ENCODE peak calls at places on chromosomes 4 and X, in five cellular contexts. One of them, this sample, is unnamed. For H3K79me1, the result is how much of the 10 kb centered on the place peaks cover.

GRCh38 chr4:125254111-125254510 is 60.6 kb upstream of the FAT4 start:
- DNase-seq in mesenchymal stem cell: peak
- DNase-seq in H9: no peak
- DNase-seq in neuronal stem cell: no peak
- DNase-seq in IMR-90: peak
- DNase-seq in this sample: no peak

GRCh38 chrX:36626898-36627297 is 381.3 kb upstream of the FAM47C start:
- DNase-seq in mesenchymal stem cell: no peak
- DNase-seq in H9: no peak
- DNase-seq in neuronal stem cell: no peak
- DNase-seq in IMR-90: no peak
- DNase-seq in this sample: no peak

GRCh38 chrX:25941087-25941486 is 197.1 kb upstream of the MAGEB18 start:
- DNase-seq in mesenchymal stem cell: no peak
- DNase-seq in H9: no peak
- DNase-seq in neuronal stem cell: no peak
- DNase-seq in IMR-90: peak
- DNase-seq in this sample: no peak

GRCh38 chr4:122045533-122045932 is 93.7 kb upstream of the TRPC3 start:
- DNase-seq in mesenchymal stem cell: peak
- DNase-seq in H9: no peak
- DNase-seq in neuronal stem cell: no peak
- DNase-seq in IMR-90: peak
- DNase-seq in this sample: no peak

GRCh38 chr4:88585908-88586307 is 6.4 kb upstream of the HERC3 start:
- DNase-seq in mesenchymal stem cell: peak
- DNase-seq in H9: no peak
- DNase-seq in neuronal stem cell: no peak
- DNase-seq in IMR-90: peak
- DNase-seq in this sample: no peak

GRCh38 chrX:147498796-147499195 is 412.9 kb upstream of the FMR1 start:
- DNase-seq in mesenchymal stem cell: no peak
- DNase-seq in H9: no peak
- DNase-seq in neuronal stem cell: no peak
- DNase-seq in IMR-90: no peak
- DNase-seq in this sample: peak

GRCh38 chrX:129831486-129831885 is 12.2 kb downstream of the ZDHHC9 start:
- DNase-seq in mesenchymal stem cell: no peak
- DNase-seq in H9: no peak
- DNase-seq in neuronal stem cell: no peak
- DNase-seq in IMR-90: no peak
- DNase-seq in this sample: no peak

GRCh38 chr4:173332963-173333657 is 1.0 kb downstream of the HMGB2 start:
- DNase-seq in mesenchymal stem cell: peak
- DNase-seq in H9: no peak
- DNase-seq in neuronal stem cell: no peak
- DNase-seq in IMR-90: peak
- DNase-seq in this sample: peak

GRCh38 chrX:140766024-140766611 is 56.6 kb downstream of the LINC00632 start:
- DNase-seq in mesenchymal stem cell: peak
- DNase-seq in H9: peak
- DNase-seq in neuronal stem cell: peak
- DNase-seq in IMR-90: peak
- DNase-seq in this sample: peak

GRCh38 chrX:63657821-63658220 is 127.2 kb downstream of the ARHGEF9 start:
- DNase-seq in mesenchymal stem cell: peak
- DNase-seq in H9: no peak
- DNase-seq in neuronal stem cell: no peak
- DNase-seq in IMR-90: peak
- DNase-seq in this sample: peak

GRCh38 chr4:188374870-188375269 is 235.6 kb downstream of the TRIML1 start:
- DNase-seq in mesenchymal stem cell: no peak
- DNase-seq in H9: no peak
- DNase-seq in neuronal stem cell: no peak
- DNase-seq in IMR-90: no peak
- DNase-seq in this sample: no peak

GRCh38 chr4:149280886-149281285 is 534.8 kb downstream of the IQCM start:
- DNase-seq in mesenchymal stem cell: no peak
- DNase-seq in H9: no peak
- DNase-seq in neuronal stem cell: no peak
- DNase-seq in IMR-90: peak
- DNase-seq in this sample: no peak

GRCh38 chr4:57553695-57554094 is 443.5 kb upstream of the IGFBP7 start:
- DNase-seq in mesenchymal stem cell: no peak
- DNase-seq in H9: no peak
- DNase-seq in neuronal stem cell: no peak
- DNase-seq in IMR-90: no peak
- DNase-seq in this sample: no peak

GRCh38 chr4:76197971-76198410 is 15.6 kb downstream of the SCARB2 start:
- DNase-seq in mesenchymal stem cell: no peak
- DNase-seq in H9: no peak
- DNase-seq in neuronal stem cell: no peak
- DNase-seq in IMR-90: peak
- DNase-seq in this sample: no peak

GRCh38 chr4:90127223-90127705 is at the start of gene CCSER1:
- DNase-seq in mesenchymal stem cell: peak
- DNase-seq in H9: peak
- DNase-seq in neuronal stem cell: peak
- DNase-seq in IMR-90: peak
- DNase-seq in this sample: peak

GRCh38 chr4:29553842-29554241 is 1166.3 kb upstream of the PCDH7 start:
- DNase-seq in mesenchymal stem cell: no peak
- DNase-seq in H9: no peak
- DNase-seq in neuronal stem cell: no peak
- DNase-seq in IMR-90: no peak
- DNase-seq in this sample: no peak

GRCh38 chr4:78518551-78518950 is 33.0 kb upstream of the ANXA3 start:
- DNase-seq in mesenchymal stem cell: no peak
- DNase-seq in H9: no peak
- DNase-seq in neuronal stem cell: no peak
- DNase-seq in IMR-90: no peak
- DNase-seq in this sample: no peak

GRCh38 chr4:76737180-76737579 is 160.8 kb downstream of the SOWAHB start:
- DNase-seq in mesenchymal stem cell: no peak
- DNase-seq in H9: no peak
- DNase-seq in neuronal stem cell: no peak
- DNase-seq in IMR-90: peak
- DNase-seq in this sample: no peak

GRCh38 chr4:3845094-3845743 is 79.0 kb downstream of the ADRA2C start:
- DNase-seq in mesenchymal stem cell: no peak
- DNase-seq in H9: no peak
- DNase-seq in neuronal stem cell: no peak
- DNase-seq in IMR-90: no peak
- DNase-seq in this sample: no peak

GRCh38 chr4:165684177-165684870 is 188.7 kb upstream of the TLL1 start:
- DNase-seq in mesenchymal stem cell: no peak
- DNase-seq in H9: no peak
- DNase-seq in neuronal stem cell: no peak
- DNase-seq in IMR-90: no peak
- DNase-seq in this sample: no peak

GRCh38 chr4:575281-576141 is 584 bp downstream of the TMEM271 start:
- DNase-seq in mesenchymal stem cell: peak
- DNase-seq in H9: peak
- DNase-seq in neuronal stem cell: peak
- DNase-seq in IMR-90: peak
- DNase-seq in this sample: peak

GRCh38 chr4:70746179-70746839 is 24.5 kb downstream of the RUFY3 start:
- DNase-seq in mesenchymal stem cell: peak
- DNase-seq in H9: no peak
- DNase-seq in neuronal stem cell: no peak
- DNase-seq in IMR-90: peak
- DNase-seq in this sample: no peak

GRCh38 chrX:103624111-103624510 is 4.7 kb upstream of the TCEAL1 start:
- DNase-seq in mesenchymal stem cell: no peak
- DNase-seq in H9: no peak
- DNase-seq in neuronal stem cell: no peak
- DNase-seq in IMR-90: no peak
- DNase-seq in this sample: no peak

GRCh38 chr4:37892641-37893040 is 1.8 kb downstream of the TBC1D1 start:
- DNase-seq in mesenchymal stem cell: no peak
- DNase-seq in H9: no peak
- DNase-seq in neuronal stem cell: no peak
- DNase-seq in IMR-90: no peak
- DNase-seq in this sample: no peak

GRCh38 chrX:129323115-129323514 is 200.2 kb downstream of the SMARCA1 start:
- DNase-seq in mesenchymal stem cell: peak
- DNase-seq in H9: no peak
- DNase-seq in neuronal stem cell: no peak
- DNase-seq in IMR-90: peak
- DNase-seq in this sample: no peak

GRCh38 chrX:113400193-113400704 is 559.6 kb upstream of the AMOT start:
- DNase-seq in mesenchymal stem cell: no peak
- DNase-seq in H9: peak
- DNase-seq in neuronal stem cell: no peak
- DNase-seq in IMR-90: no peak
- DNase-seq in this sample: peak

GRCh38 chr4:123433976-123434375 is 37.4 kb downstream of the SPRY1 start:
- DNase-seq in mesenchymal stem cell: no peak
- DNase-seq in H9: no peak
- DNase-seq in neuronal stem cell: no peak
- DNase-seq in IMR-90: no peak
- DNase-seq in this sample: no peak

GRCh38 chr4:8557151-8558076 is 22.8 kb upstream of the GPR78 start:
- DNase-seq in mesenchymal stem cell: no peak
- DNase-seq in H9: no peak
- DNase-seq in neuronal stem cell: no peak
- DNase-seq in IMR-90: no peak
- DNase-seq in this sample: no peak
- H3K79me1 ChIP-seq in mesenchymal stem cell: under half
- H3K79me1 ChIP-seq in H9: under half
- H3K79me1 ChIP-seq in neuronal stem cell: under half
- H3K79me1 ChIP-seq in IMR-90: under half
- H3K79me1 ChIP-seq in this sample: under half

GRCh38 chr4:8537041-8537461 is 43.1 kb upstream of the GPR78 start:
- DNase-seq in mesenchymal stem cell: peak
- DNase-seq in H9: no peak
- DNase-seq in neuronal stem cell: no peak
- DNase-seq in IMR-90: peak
- DNase-seq in this sample: no peak
- H3K79me1 ChIP-seq in mesenchymal stem cell: under half
- H3K79me1 ChIP-seq in H9: under half
- H3K79me1 ChIP-seq in neuronal stem cell: under half
- H3K79me1 ChIP-seq in IMR-90: under half
- H3K79me1 ChIP-seq in this sample: under half

DNA sequence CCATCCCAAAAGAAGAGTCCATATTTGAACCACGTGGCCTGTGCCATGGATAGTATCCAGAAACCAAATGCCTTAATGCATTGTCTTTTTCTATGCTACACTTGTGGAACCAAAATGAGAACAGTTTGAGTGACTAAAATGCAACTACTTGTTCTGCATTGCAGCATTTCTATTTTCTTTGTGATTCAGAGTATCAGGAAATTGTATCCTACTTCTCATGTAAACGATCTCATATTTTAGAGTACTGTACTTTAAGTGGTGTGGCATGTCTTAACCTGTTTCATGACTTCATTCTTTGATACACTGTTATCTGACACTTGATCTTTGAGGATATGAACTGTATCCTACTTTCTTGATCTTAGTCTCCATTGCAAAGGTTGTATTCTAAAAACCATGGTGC is 167.2 kb upstream of the WDR1 start:
- DNase-seq in mesenchymal stem cell: no peak
- DNase-seq in H9: no peak
- DNase-seq in neuronal stem cell: no peak
- DNase-seq in IMR-90: no peak
- DNase-seq in this sample: no peak
- H3K79me1 ChIP-seq in mesenchymal stem cell: under half
- H3K79me1 ChIP-seq in H9: under half
- H3K79me1 ChIP-seq in neuronal stem cell: under half
- H3K79me1 ChIP-seq in IMR-90: under half
- H3K79me1 ChIP-seq in this sample: under half

GRCh38 chr4:72207196-72207595 is 175.4 kb downstream of the NPFFR2 start:
- DNase-seq in mesenchymal stem cell: no peak
- DNase-seq in H9: no peak
- DNase-seq in neuronal stem cell: no peak
- DNase-seq in IMR-90: no peak
- DNase-seq in this sample: no peak
- H3K79me1 ChIP-seq in mesenchymal stem cell: under half
- H3K79me1 ChIP-seq in H9: under half
- H3K79me1 ChIP-seq in neuronal stem cell: under half
- H3K79me1 ChIP-seq in IMR-90: under half
- H3K79me1 ChIP-seq in this sample: under half

GRCh38 chr4:8558080-8558960 is 21.9 kb upstream of the GPR78 start:
- DNase-seq in mesenchymal stem cell: no peak
- DNase-seq in H9: no peak
- DNase-seq in neuronal stem cell: no peak
- DNase-seq in IMR-90: no peak
- DNase-seq in this sample: no peak

GRCh38 chr4:8556341-8557150 is 23.6 kb upstream of the GPR78 start:
- DNase-seq in mesenchymal stem cell: no peak
- DNase-seq in H9: no peak
- DNase-seq in neuronal stem cell: no peak
- DNase-seq in IMR-90: no peak
- DNase-seq in this sample: peak

GRCh38 chr4:8564595-8564994 is 15.6 kb upstream of the GPR78 start:
- DNase-seq in mesenchymal stem cell: no peak
- DNase-seq in H9: no peak
- DNase-seq in neuronal stem cell: no peak
- DNase-seq in IMR-90: no peak
- DNase-seq in this sample: no peak

GRCh38 chr4:8559011-8559410 is 21.2 kb upstream of the GPR78 start:
- DNase-seq in mesenchymal stem cell: no peak
- DNase-seq in H9: no peak
- DNase-seq in neuronal stem cell: no peak
- DNase-seq in IMR-90: no peak
- DNase-seq in this sample: no peak

GRCh38 chr4:8560265-8561047 is 19.7 kb upstream of the GPR78 start:
- DNase-seq in mesenchymal stem cell: no peak
- DNase-seq in H9: no peak
- DNase-seq in neuronal stem cell: no peak
- DNase-seq in IMR-90: no peak
- DNase-seq in this sample: peak
- H3K79me1 ChIP-seq in mesenchymal stem cell: under half
- H3K79me1 ChIP-seq in H9: under half
- H3K79me1 ChIP-seq in neuronal stem cell: under half
- H3K79me1 ChIP-seq in IMR-90: under half
- H3K79me1 ChIP-seq in this sample: under half